ENCODE peak calls at places on chromosomes 5 and 9, in eight cellular contexts. One of them, this sample, is unnamed.

GRCh38 chr9:130634801-130635200 is 29.6 kb upstream of the PRDM12 start:
- DNase-seq in PC-3: no peak
- DNase-seq in Kasumi-1: no peak
- DNase-seq in hepatocyte: no peak
- DNase-seq in CD4-positive, alpha-beta T cell: no peak
- DNase-seq in ACHN: no peak
- DNase-seq in head of caudate nucleus: no peak
- DNase-seq in hepatic stellate cell: no peak
- DNase-seq in this sample: no peak

GRCh38 chr9:114613919-114614318 is 2.8 kb downstream of the TMEM268 start:
- DNase-seq in PC-3: no peak
- DNase-seq in Kasumi-1: no peak
- DNase-seq in hepatocyte: no peak
- DNase-seq in CD4-positive, alpha-beta T cell: no peak
- DNase-seq in ACHN: no peak
- DNase-seq in head of caudate nucleus: no peak
- DNase-seq in hepatic stellate cell: no peak
- DNase-seq in this sample: no peak

GRCh38 chr9:8713149-8713856 is 913.7 kb upstream of the DMAC1 start:
- DNase-seq in PC-3: no peak
- DNase-seq in Kasumi-1: no peak
- DNase-seq in hepatocyte: no peak
- DNase-seq in CD4-positive, alpha-beta T cell: no peak
- DNase-seq in ACHN: no peak
- DNase-seq in head of caudate nucleus: no peak
- DNase-seq in hepatic stellate cell: no peak
- DNase-seq in this sample: no peak

GRCh38 chr5:17275279-17276158 is 58.1 kb downstream of the BASP1 start:
- DNase-seq in PC-3: no peak
- DNase-seq in Kasumi-1: no peak
- DNase-seq in hepatocyte: no peak
- DNase-seq in CD4-positive, alpha-beta T cell: no peak
- DNase-seq in ACHN: no peak
- DNase-seq in head of caudate nucleus: no peak
- DNase-seq in hepatic stellate cell: no peak
- DNase-seq in this sample: no peak

GRCh38 chr5:135977375-135977928 is 22.7 kb upstream of the LECT2 start:
- DNase-seq in PC-3: no peak
- DNase-seq in Kasumi-1: peak
- DNase-seq in hepatocyte: peak
- DNase-seq in CD4-positive, alpha-beta T cell: no peak
- DNase-seq in ACHN: peak
- DNase-seq in head of caudate nucleus: peak
- DNase-seq in hepatic stellate cell: no peak
- DNase-seq in this sample: peak

GRCh38 chr9:15249042-15249818 is 57.8 kb downstream of the TTC39B start:
- DNase-seq in PC-3: no peak
- DNase-seq in Kasumi-1: no peak
- DNase-seq in hepatocyte: no peak
- DNase-seq in CD4-positive, alpha-beta T cell: no peak
- DNase-seq in ACHN: no peak
- DNase-seq in head of caudate nucleus: no peak
- DNase-seq in hepatic stellate cell: peak
- DNase-seq in this sample: no peak

GRCh38 chr9:135268981-135269380 is 181.5 kb downstream of the OLFM1 start:
- DNase-seq in PC-3: no peak
- DNase-seq in Kasumi-1: no peak
- DNase-seq in hepatocyte: no peak
- DNase-seq in CD4-positive, alpha-beta T cell: no peak
- DNase-seq in ACHN: no peak
- DNase-seq in head of caudate nucleus: no peak
- DNase-seq in hepatic stellate cell: no peak
- DNase-seq in this sample: no peak

GRCh38 chr9:133775951-133776905 is 38.1 kb upstream of the SARDH start:
- DNase-seq in PC-3: no peak
- DNase-seq in Kasumi-1: no peak
- DNase-seq in hepatocyte: no peak
- DNase-seq in CD4-positive, alpha-beta T cell: no peak
- DNase-seq in ACHN: no peak
- DNase-seq in head of caudate nucleus: no peak
- DNase-seq in hepatic stellate cell: no peak
- DNase-seq in this sample: no peak

GRCh38 chr9:98806394-98807069 is 938 bp upstream of the GALNT12 start:
- DNase-seq in PC-3: peak
- DNase-seq in Kasumi-1: peak
- DNase-seq in hepatocyte: no peak
- DNase-seq in CD4-positive, alpha-beta T cell: no peak
- DNase-seq in ACHN: peak
- DNase-seq in head of caudate nucleus: no peak
- DNase-seq in hepatic stellate cell: peak
- DNase-seq in this sample: no peak

GRCh38 chr9:131627846-131628820 is 82.8 kb downstream of the PRRT1B start:
- DNase-seq in PC-3: no peak
- DNase-seq in Kasumi-1: no peak
- DNase-seq in hepatocyte: no peak
- DNase-seq in CD4-positive, alpha-beta T cell: peak
- DNase-seq in ACHN: no peak
- DNase-seq in head of caudate nucleus: no peak
- DNase-seq in hepatic stellate cell: no peak
- DNase-seq in this sample: peak

GRCh38 chr5:68287976-68288755 is 72.6 kb downstream of the PIK3R1 start:
- DNase-seq in PC-3: peak
- DNase-seq in Kasumi-1: peak
- DNase-seq in hepatocyte: peak
- DNase-seq in CD4-positive, alpha-beta T cell: peak
- DNase-seq in ACHN: peak
- DNase-seq in head of caudate nucleus: peak
- DNase-seq in hepatic stellate cell: peak
- DNase-seq in this sample: peak

GRCh38 chr9:118669986-118670385 is 699.2 kb downstream of the BRINP1 start:
- DNase-seq in PC-3: no peak
- DNase-seq in Kasumi-1: no peak
- DNase-seq in hepatocyte: no peak
- DNase-seq in CD4-positive, alpha-beta T cell: no peak
- DNase-seq in ACHN: no peak
- DNase-seq in head of caudate nucleus: no peak
- DNase-seq in hepatic stellate cell: no peak
- DNase-seq in this sample: no peak

GRCh38 chr5:142770650-142771609 is 753 bp downstream of the ARHGAP26 start:
- DNase-seq in PC-3: peak
- DNase-seq in Kasumi-1: peak
- DNase-seq in hepatocyte: peak
- DNase-seq in CD4-positive, alpha-beta T cell: peak
- DNase-seq in ACHN: peak
- DNase-seq in head of caudate nucleus: peak
- DNase-seq in hepatic stellate cell: peak
- DNase-seq in this sample: peak

This sample was measured in CD8-positive, alpha-beta memory T cell.